ENCODE peak calls at places on chromosomes 11 and 22, in four cellular contexts. K is adrenal gland, H is spleen, R is right lobe of liver. D is an unnamed sample.

GRCh38 chr11:40403321-40403720 is 1056.1 kb downstream of the LRRC4C start:
- DNase-seq in K (no peak), H (no peak), R (no peak), D (no peak)

GRCh38 chr22:37538590-37539357 is 19.6 kb upstream of the CARD10 start:
- DNase-seq in K (peak), H (peak), R (peak), D (peak)

GRCh38 chr11:3962406-3962840 is 107.0 kb downstream of the STIM1 start:
- DNase-seq in K (no peak), H (no peak), R (no peak), D (no peak)

GRCh38 chr11:79050784-79051183 is 390.0 kb downstream of the TENM4 start:
- DNase-seq in K (no peak), H (no peak), R (no peak), D (no peak)

GRCh38 chr22:49882519-49883293 is 29.1 kb downstream of the ZBED4 start:
- DNase-seq in K (no peak), H (no peak), R (no peak), D (no peak)

GRCh38 chr11:123434262-123434661 is 4.2 kb downstream of the GRAMD1B start:
- DNase-seq in K (peak), H (no peak), R (no peak), D (no peak)

GRCh38 chr11:96307748-96308133 is 35.3 kb downstream of the MAML2 start:
- DNase-seq in K (no peak), H (no peak), R (no peak), D (no peak)

GRCh38 chr11:24391165-24391564 is 105.7 kb upstream of the LUZP2 start:
- DNase-seq in K (peak), H (no peak), R (no peak), D (no peak)

GRCh38 chr11:128497057-128497957 is 90.1 kb downstream of the ETS1 start:
- DNase-seq in K (peak), H (no peak), R (no peak), D (no peak)

GRCh38 chr11:116808262-116809175 is 14.6 kb downstream of the APOA4 start:
- DNase-seq in K (no peak), H (no peak), R (peak), D (no peak)

GRCh38 chr11:78694152-78694551 is 119.5 kb upstream of the NARS2 start:
- DNase-seq in K (no peak), H (no peak), R (no peak), D (no peak)

GRCh38 chr11:17277024-17277584 is 565 bp downstream of the NUCB2 start:
- DNase-seq in K (peak), H (no peak), R (no peak), D (no peak)

GRCh38 chr11:18749681-18750319 is 23.8 kb upstream of the IGSF22 start:
- DNase-seq in K (peak), H (no peak), R (no peak), D (peak)

GRCh38 chr11:128417607-128418324 is 169.6 kb downstream of the ETS1 start:
- DNase-seq in K (no peak), H (no peak), R (no peak), D (no peak)

GRCh38 chr22:46854125-46854870 is 91.8 kb downstream of the TBC1D22A start:
- DNase-seq in K (peak), H (no peak), R (peak), D (no peak)

DNA sequence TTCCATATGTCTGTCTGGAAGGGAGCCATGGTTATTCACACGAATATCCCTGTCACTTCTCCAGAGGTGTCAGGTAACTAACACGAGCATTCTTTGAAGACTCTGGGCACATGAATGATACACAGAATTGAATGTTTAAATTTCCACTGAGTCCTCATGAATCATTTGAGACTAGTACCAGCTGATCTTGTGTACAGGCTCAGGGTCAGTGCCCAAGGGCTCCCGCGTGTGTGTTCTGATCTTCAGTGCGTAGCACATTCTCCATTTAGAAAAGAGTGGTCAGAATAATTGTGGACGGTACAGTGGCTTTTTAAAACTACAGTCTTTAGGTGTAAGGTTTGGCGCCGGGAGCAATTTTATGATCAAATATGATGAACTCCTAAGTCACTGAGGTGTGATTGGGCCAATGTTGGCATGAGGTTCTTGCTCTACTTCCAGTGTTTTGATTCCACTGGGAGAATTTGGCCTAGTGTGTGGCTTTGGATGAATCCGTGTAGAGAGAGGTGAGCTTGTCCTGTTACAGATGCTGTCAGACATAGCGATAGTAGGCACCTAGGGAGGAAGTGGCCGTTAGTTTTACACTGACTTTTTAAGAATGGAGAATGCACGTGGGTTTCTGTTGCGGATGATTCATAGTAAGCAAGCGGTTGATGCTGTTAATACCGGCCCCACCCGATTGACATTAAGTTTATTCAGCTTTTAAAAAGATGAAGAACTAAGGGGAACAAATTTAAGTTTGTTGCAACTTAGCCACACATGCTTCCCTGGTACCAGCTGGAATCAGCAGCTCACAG is 22.2 kb downstream of the NUP50 start:
- DNase-seq in K (peak), H (peak), R (no peak), D (no peak)
- TF ChIP-seq POLR2A in K (no peak), H (no peak), R (no peak), D (no peak)

DNA sequence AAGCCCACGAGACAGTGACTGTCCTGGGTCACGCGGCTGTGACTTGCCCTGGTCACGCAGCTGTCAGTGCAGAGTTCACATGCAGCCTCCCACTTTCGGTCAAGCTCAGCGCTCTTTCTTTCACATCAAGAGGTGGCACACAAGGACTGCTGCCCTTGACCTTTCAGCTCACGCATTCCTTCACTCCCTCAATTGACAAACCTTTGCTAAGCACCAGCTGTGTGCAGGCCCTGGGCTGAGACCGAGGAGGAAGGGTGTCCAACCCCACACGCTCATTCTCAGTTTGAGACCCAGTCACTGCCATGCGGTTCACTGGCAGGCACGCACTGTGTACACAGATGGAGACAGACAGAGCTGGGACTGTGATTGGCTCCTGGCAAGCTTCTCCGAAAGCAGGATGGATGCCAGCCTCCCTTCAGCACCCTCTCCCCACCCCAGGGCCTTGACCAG is 70.3 kb downstream of the SCUBE1 start:
- DNase-seq in K (peak), H (no peak), R (peak), D (no peak)
- TF ChIP-seq POLR2A in K (no peak), H (no peak), R (no peak), D (no peak)

DNA sequence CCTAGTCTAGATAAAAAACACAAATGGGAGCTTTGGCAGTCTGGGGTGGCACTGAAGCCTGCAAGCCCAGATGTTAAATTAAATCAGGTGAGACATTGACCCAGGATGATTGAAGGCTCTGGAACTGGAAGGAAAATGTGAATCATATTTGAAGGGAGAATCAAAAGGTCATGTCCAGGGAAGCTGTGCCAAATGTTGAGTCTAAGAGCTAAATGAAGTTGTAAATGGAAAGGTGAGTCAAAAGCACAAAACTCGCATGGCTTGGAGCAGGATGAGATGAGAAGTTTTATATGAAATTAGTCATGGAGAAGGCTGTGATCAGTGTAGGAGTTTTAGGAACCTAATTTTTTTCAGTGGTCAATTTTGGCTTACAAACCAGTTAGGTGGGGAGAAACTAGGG is 301.1 kb downstream of the BLID start:
- DNase-seq in K (no peak), H (no peak), R (no peak), D (no peak)
- TF ChIP-seq POLR2A in K (no peak), H (no peak), R (no peak), D (no peak)

GRCh38 chr22:22508274-22509176 is at the start of gene ZNF280B:
- DNase-seq in K (peak), H (peak), R (peak), D (no peak)
- TF ChIP-seq POLR2A in K (peak), H (no peak), R (no peak), D (no peak)

GRCh38 chr11:100865443-100865842 is 178.4 kb downstream of the ARHGAP42 start:
- DNase-seq in K (no peak), H (no peak), R (no peak), D (no peak)

GRCh38 chr11:100860318-100860896 is 173.3 kb downstream of the ARHGAP42 start:
- DNase-seq in K (no peak), H (no peak), R (no peak), D (no peak)

GRCh38 chr11:100861221-100861620 is 174.1 kb downstream of the ARHGAP42 start:
- DNase-seq in K (no peak), H (no peak), R (no peak), D (no peak)

GRCh38 chr11:100866453-100866852 is 179.4 kb downstream of the ARHGAP42 start:
- DNase-seq in K (no peak), H (no peak), R (no peak), D (no peak)

DNA sequence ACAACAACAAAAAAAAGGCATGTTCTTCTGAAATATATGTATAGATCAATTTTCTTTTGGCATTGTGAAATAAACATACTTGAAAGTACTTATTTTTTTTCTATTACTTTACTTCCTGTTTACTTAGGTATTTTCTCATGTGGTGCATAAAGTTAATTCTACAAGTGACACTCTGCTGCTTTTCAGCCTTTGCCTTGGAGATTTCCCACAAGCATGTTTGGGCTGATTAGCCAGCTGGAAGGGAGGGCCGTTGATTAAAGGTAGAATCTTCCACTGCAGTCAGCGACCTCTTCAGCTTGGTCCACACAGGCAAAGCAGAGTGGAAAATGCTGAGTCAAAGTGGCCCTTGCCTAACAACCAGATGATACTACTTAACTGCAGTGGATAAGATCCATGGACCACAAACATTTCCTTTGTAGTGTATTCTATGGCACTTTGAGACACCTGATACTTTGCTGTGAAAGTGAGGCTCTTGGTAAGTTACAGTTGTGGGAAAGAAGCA is 176.0 kb downstream of the ARHGAP42 start:
- DNase-seq in K (peak), H (no peak), R (no peak), D (no peak)
- TF ChIP-seq POLR2A in K (no peak), H (no peak), R (no peak), D (no peak)

GRCh38 chr11:45843158-45843924 is 3.9 kb upstream of the CRY2 start:
- DNase-seq in K (peak), H (peak), R (peak), D (peak)
- TF ChIP-seq POLR2A in K (peak), H (no peak), R (peak), D (no peak)

GRCh38 chr11:68839953-68840641 is 1.6 kb downstream of the CPT1A start:
- DNase-seq in K (peak), H (no peak), R (no peak), D (no peak)

GRCh38 chr11:68838572-68838964 is 3.1 kb downstream of the CPT1A start:
- DNase-seq in K (peak), H (no peak), R (no peak), D (no peak)

GRCh38 chr11:68840661-68841653 is 759 bp downstream of the CPT1A start:
- DNase-seq in K (peak), H (peak), R (peak), D (no peak)

GRCh38 chr11:68837583-68838571 is 3.8 kb downstream of the CPT1A start:
- DNase-seq in K (no peak), H (no peak), R (peak), D (no peak)

DNA sequence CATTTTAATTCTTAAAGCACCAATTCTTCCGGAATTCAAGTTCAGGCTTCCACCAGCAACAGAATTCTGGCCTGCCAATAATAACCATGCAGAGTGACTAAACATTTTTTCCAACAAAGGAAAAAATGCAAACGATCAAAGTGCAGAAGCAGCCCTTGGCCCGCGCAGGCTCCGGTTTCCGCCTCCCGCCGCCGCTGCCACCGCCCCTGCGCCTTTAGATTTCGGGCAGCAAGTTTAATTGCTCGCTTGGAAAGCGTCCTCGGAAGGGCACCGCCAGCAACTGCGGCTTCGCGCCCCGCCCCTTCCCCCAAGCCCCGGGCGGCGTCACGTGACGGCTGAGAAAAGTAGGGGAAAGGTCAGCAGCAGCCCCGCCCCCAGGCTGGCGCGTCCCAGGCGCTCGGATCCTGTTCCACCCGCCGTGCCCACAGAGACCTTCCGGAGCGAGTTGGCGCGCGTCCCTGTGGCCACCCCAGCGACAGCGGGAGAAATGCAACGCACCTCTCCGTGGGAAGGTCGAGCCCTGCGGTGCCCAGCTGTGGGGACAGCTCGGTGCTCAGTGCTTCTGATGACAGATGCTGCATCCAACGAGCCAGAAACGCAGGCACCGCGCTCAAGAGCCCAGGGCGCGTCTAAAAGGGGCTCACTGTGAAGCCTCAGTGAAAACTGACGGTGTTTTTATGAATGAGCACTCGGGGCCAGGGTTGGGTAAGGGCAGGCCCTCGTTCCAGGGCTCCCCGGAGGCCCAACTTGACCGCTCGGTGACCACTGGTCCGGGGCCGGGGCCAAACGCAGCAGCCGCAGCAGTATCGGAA is 2.5 kb downstream of the CPT1A start:
- DNase-seq in K (peak), H (peak), R (peak), D (peak)
- TF ChIP-seq POLR2A in K (peak), H (no peak), R (peak), D (peak)

GRCh38 chr11:64853709-64854108 is 9.3 kb upstream of the CDC42BPG start:
- DNase-seq in K (no peak), H (peak), R (no peak), D (no peak)
- TF ChIP-seq POLR2A in K (no peak), H (no peak), R (no peak), D (no peak)

GRCh38 chr11:47711816-47712215 is 3.4 kb downstream of the AGBL2 start:
- DNase-seq in K (peak), H (no peak), R (no peak), D (no peak)

GRCh38 chr11:47714554-47715081 is 551 bp downstream of the AGBL2 start:
- DNase-seq in K (peak), H (peak), R (no peak), D (no peak)

GRCh38 chr11:47720651-47721050 is 5.5 kb upstream of the AGBL2 start:
- DNase-seq in K (no peak), H (no peak), R (no peak), D (no peak)

GRCh38 chr11:47715082-47715669 is at the start of gene AGBL2:
- DNase-seq in K (peak), H (peak), R (peak), D (peak)

GRCh38 chr11:47716692-47717091 is 1.5 kb upstream of the AGBL2 start:
- DNase-seq in K (no peak), H (no peak), R (no peak), D (no peak)
- TF ChIP-seq POLR2A in K (no peak), H (no peak), R (no peak), D (no peak)

D was measured in breast epithelium.